ENCODE peak calls at places on chromosomes 16 and 17, in seven cellular contexts. K is stomach; T is suprapubic skin; M is mesendoderm; P is CD8-positive, alpha-beta memory T cell; Y is heart left ventricle; O is HAP-1. Q is an unnamed sample.
A peak's percentile ranks its signal among the peaks of the same experiment; 100 is the strongest.

GRCh38 chr17:38584350-38584925 is 21.3 kb downstream of the SRCIN1 start:
- DNase-seq in K (peak; percentile 79), T (no peak), M (peak; percentile 85), P (peak; percentile 49), Y (peak; percentile 56), O (peak; percentile 66), Q (no peak)

GRCh38 chr16:81693047-81693446 is 86.0 kb upstream of the PLCG2 start:
- DNase-seq in K (no peak), T (no peak), M (no peak), P (no peak), Y (no peak), O (no peak), Q (no peak)

GRCh38 chr16:69311533-69312388 is 611 bp downstream of the VPS4A start:
- DNase-seq in K (peak; percentile 40), T (peak; percentile 75), M (peak; percentile 74), P (peak; percentile 21), Y (peak; percentile 46), O (no peak), Q (no peak)

GRCh38 chr16:23435500-23435899 is 17.5 kb downstream of the COG7 start:
- DNase-seq in K (peak; percentile 68), T (no peak), M (peak; percentile 67), P (peak; percentile 49), Y (peak; percentile 21), O (peak; percentile 66), Q (no peak)

GRCh38 chr16:4290236-4290830 is 17.5 kb upstream of the TFAP4 start:
- DNase-seq in K (no peak), T (no peak), M (peak; percentile 97), P (no peak), Y (no peak), O (no peak), Q (no peak)

GRCh38 chr17:75652934-75653549 is 13.9 kb downstream of the RECQL5 start:
- DNase-seq in K (no peak), T (no peak), M (peak; percentile 78), P (no peak), Y (no peak), O (peak; percentile 28), Q (no peak)

GRCh38 chr16:2751577-2752034 is 832 bp upstream of the SRRM2 start:
- DNase-seq in K (no peak), T (no peak), M (peak; percentile 88), P (no peak), Y (peak; percentile 40), O (peak; percentile 72), Q (no peak)

GRCh38 chr17:29571486-29571882 is 3.0 kb downstream of the TP53I13 start:
- DNase-seq in K (peak; percentile 21), T (peak; percentile 56), M (no peak), P (no peak), Y (no peak), O (no peak), Q (no peak)

GRCh38 chr17:39826334-39826733 is 37.8 kb downstream of the IKZF3 start:
- DNase-seq in K (no peak), T (no peak), M (no peak), P (no peak), Y (no peak), O (no peak), Q (no peak)

GRCh38 chr17:33927732-33928133 is 327.4 kb upstream of the CCL2 start:
- DNase-seq in K (no peak), T (no peak), M (peak; percentile 50), P (no peak), Y (no peak), O (no peak), Q (no peak)

GRCh38 chr17:66275651-66276050 is 26.8 kb upstream of the PRKCA start:
- DNase-seq in K (peak; percentile 42), T (no peak), M (no peak), P (no peak), Y (no peak), O (no peak), Q (peak; percentile 72)

GRCh38 chr17:18262641-18263040 is 2.2 kb downstream of the MIEF2 start:
- DNase-seq in K (peak; percentile 68), T (no peak), M (no peak), P (no peak), Y (peak; percentile 65), O (no peak), Q (no peak)

GRCh38 chr17:81301195-81302144 is 6.4 kb upstream of the SLC38A10 start:
- DNase-seq in K (no peak), T (no peak), M (no peak), P (no peak), Y (no peak), O (no peak), Q (no peak)

GRCh38 chr17:35947156-35947585 is 3.7 kb upstream of the LYZL6 start:
- DNase-seq in K (peak; percentile 41), T (no peak), M (peak; percentile 72), P (peak; percentile 21), Y (no peak), O (peak; percentile 50), Q (no peak)

GRCh38 chr16:56985288-56985961 is 3.9 kb upstream of the NLRC5 start:
- DNase-seq in K (peak; percentile 57), T (peak; percentile 86), M (peak; percentile 61), P (no peak), Y (peak; percentile 84), O (no peak), Q (peak; percentile 36)

GRCh38 chr16:57109500-57110105 is 17.2 kb downstream of the CPNE2 start:
- DNase-seq in K (no peak), T (no peak), M (peak; percentile 34), P (no peak), Y (no peak), O (no peak), Q (no peak)

GRCh38 chr17:10285896-10286295 is 86.9 kb downstream of the MYH13 start:
- DNase-seq in K (no peak), T (no peak), M (no peak), P (no peak), Y (no peak), O (no peak), Q (no peak)

GRCh38 chr17:77882481-77883212 is 75.9 kb upstream of the TNRC6C start:
- DNase-seq in K (peak; percentile 44), T (no peak), M (no peak), P (peak; percentile 84), Y (peak; percentile 83), O (no peak), Q (no peak)

GRCh38 chr16:5516115-5516514 is 418.5 kb upstream of the EEF2KMT start:
- DNase-seq in K (no peak), T (no peak), M (peak; percentile 36), P (no peak), Y (no peak), O (no peak), Q (no peak)

GRCh38 chr16:71214771-71215381 is 15.6 kb downstream of the HYDIN start:
- DNase-seq in K (no peak), T (no peak), M (peak; percentile 20), P (no peak), Y (no peak), O (no peak), Q (no peak)

GRCh38 chr17:66985338-66985737 is 20.8 kb downstream of the CACNG4 start:
- DNase-seq in K (no peak), T (no peak), M (no peak), P (no peak), Y (no peak), O (no peak), Q (no peak)

GRCh38 chr16:8924214-8924613 is 39.5 kb downstream of the USP7 start:
- DNase-seq in K (peak; percentile 90), T (no peak), M (no peak), P (no peak), Y (peak; percentile 69), O (no peak), Q (no peak)

GRCh38 chr16:8928467-8928957 is 35.2 kb downstream of the USP7 start:
- DNase-seq in K (no peak), T (no peak), M (no peak), P (no peak), Y (no peak), O (no peak), Q (no peak)

GRCh38 chr16:8926827-8927226 is 36.9 kb downstream of the USP7 start:
- DNase-seq in K (no peak), T (no peak), M (no peak), P (no peak), Y (no peak), O (no peak), Q (no peak)

GRCh38 chr16:8923199-8923598 is 40.5 kb downstream of the USP7 start:
- DNase-seq in K (no peak), T (no peak), M (no peak), P (no peak), Y (no peak), O (no peak), Q (no peak)

DNA sequence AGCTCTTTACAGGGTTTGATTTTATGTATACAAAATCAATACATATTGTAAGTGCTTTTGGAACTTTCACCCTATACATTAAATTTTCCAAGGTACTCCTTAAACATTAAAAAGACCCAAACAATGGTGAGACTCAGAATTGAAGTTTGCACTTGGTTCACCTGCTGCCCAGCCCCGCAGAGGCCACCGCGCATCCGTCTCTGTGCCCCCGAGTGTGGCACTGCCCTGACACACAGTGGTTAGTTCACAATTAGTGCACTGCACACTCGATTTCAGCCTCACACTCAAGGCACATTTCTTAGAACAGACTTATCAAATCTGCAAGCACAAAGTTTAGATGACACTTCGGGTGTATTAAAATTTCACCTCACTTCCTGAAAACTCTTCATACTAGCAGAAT is 38.3 kb downstream of the USP7 start:
- DNase-seq in K (no peak), T (no peak), M (no peak), P (no peak), Y (no peak), O (no peak), Q (no peak)
- H3K36me3 ChIP-seq in K (peaks cover 28% of the 10 kb centered on the region), T (peaks cover 50% of the 10 kb centered on the region), M (peaks cover 9% of the 10 kb centered on the region), P (peaks cover 51% of the 10 kb centered on the region), Y (peaks cover 16% of the 10 kb centered on the region), O (peaks cover 76% of the 10 kb centered on the region), Q (peaks cover 15% of the 10 kb centered on the region)

GRCh38 chr17:32849879-32850278 is 27.0 kb downstream of the MYO1D start:
- DNase-seq in K (no peak), T (no peak), M (no peak), P (no peak), Y (no peak), O (no peak), Q (no peak)
- H3K36me3 ChIP-seq in K (no peaks in the 10 kb centered on the region), T (no peaks in the 10 kb centered on the region), M (no peaks in the 10 kb centered on the region), P (no peaks in the 10 kb centered on the region), Y (no peaks in the 10 kb centered on the region), O (no peaks in the 10 kb centered on the region), Q (no peaks in the 10 kb centered on the region)

GRCh38 chr17:15512310-15512709 is 44.9 kb upstream of the CDRT4 start:
- DNase-seq in K (no peak), T (no peak), M (no peak), P (no peak), Y (no peak), O (no peak), Q (no peak)

GRCh38 chr17:15509095-15509494 is 41.7 kb upstream of the CDRT4 start:
- DNase-seq in K (no peak), T (no peak), M (peak; percentile 11), P (no peak), Y (no peak), O (no peak), Q (no peak)

GRCh38 chr17:15508466-15508865 is 41.0 kb upstream of the CDRT4 start:
- DNase-seq in K (no peak), T (no peak), M (no peak), P (no peak), Y (no peak), O (no peak), Q (no peak)

GRCh38 chr17:15511142-15511541 is 43.7 kb upstream of the CDRT4 start:
- DNase-seq in K (no peak), T (no peak), M (no peak), P (no peak), Y (no peak), O (no peak), Q (no peak)

GRCh38 chr17:15510361-15510760 is 42.9 kb upstream of the CDRT4 start:
- DNase-seq in K (no peak), T (no peak), M (no peak), P (no peak), Y (no peak), O (no peak), Q (peak; percentile 28)
- H3K36me3 ChIP-seq in K (no peaks in the 10 kb centered on the region), T (peaks cover 13% of the 10 kb centered on the region), M (no peaks in the 10 kb centered on the region), P (peaks cover 1% of the 10 kb centered on the region), Y (no peaks in the 10 kb centered on the region), O (no peaks in the 10 kb centered on the region), Q (no peaks in the 10 kb centered on the region)

GRCh38 chr17:83091257-83092141 is 12.1 kb downstream of the METRNL start:
- DNase-seq in K (peak; percentile 89), T (no peak), M (no peak), P (no peak), Y (peak; percentile 76), O (no peak), Q (no peak)
- H3K36me3 ChIP-seq in K (peaks cover 36% of the 10 kb centered on the region), T (peaks cover 52% of the 10 kb centered on the region), M (no peaks in the 10 kb centered on the region), P (no peaks in the 10 kb centered on the region), Y (no peaks in the 10 kb centered on the region), O (peaks cover 6% of the 10 kb centered on the region), Q (peaks cover 44% of the 10 kb centered on the region)